ENCODE peak calls at places on chromosome 2, in nine cellular contexts. U, E, H, C, R, K, Y, Q and J are unnamed samples.

GRCh38 chr2:182652326-182652725 is 63.7 kb upstream of the DNAJC10 start:
- DNase-seq in Q (no peak), H (no peak), E (no peak), R (no peak), K (no peak), U (peak; percentile 55), C (peak; percentile 0), Y (no peak), J (no peak)

GRCh38 chr2:57542081-57542480 is 504.5 kb upstream of the VRK2 start:
- DNase-seq in C (no peak), H (no peak), Y (no peak), K (no peak), R (no peak), U (no peak), E (no peak), Q (no peak), J (no peak)

GRCh38 chr2:121359937-121360565 is 75.0 kb upstream of the TFCP2L1 start:
- DNase-seq in E (peak; percentile 49), U (no peak), Y (no peak), H (peak; percentile 4), R (no peak), C (no peak), K (no peak), Q (no peak), J (no peak)

GRCh38 chr2:162106146-162106551 is 32.1 kb upstream of the DPP4 start:
- DNase-seq in E (no peak), C (no peak), U (no peak), K (no peak), Y (no peak), H (no peak), R (no peak), Q (no peak), J (no peak)

GRCh38 chr2:207831569-207832248 is 62.0 kb upstream of the FZD5 start:
- DNase-seq in U (no peak), H (no peak), C (no peak), Q (no peak), Y (no peak), R (no peak), E (no peak), K (no peak), J (no peak)

GRCh38 chr2:183927367-183928355 is 670.7 kb upstream of the ZNF804A start:
- DNase-seq in C (no peak), K (no peak), Q (no peak), E (no peak), R (peak; percentile 39), H (no peak), U (peak; percentile 70), Y (no peak), J (no peak)

GRCh38 chr2:101500860-101501259 is 25.9 kb upstream of the RFX8 start:
- DNase-seq in Y (no peak), Q (no peak), H (no peak), K (no peak), R (no peak), E (no peak), C (no peak), U (peak; percentile 40), J (no peak)

GRCh38 chr2:186882511-186883071 is 33.6 kb upstream of the ZSWIM2 start:
- DNase-seq in Y (no peak), R (no peak), E (no peak), H (peak; percentile 82), U (no peak), K (no peak), Q (peak; percentile 19), C (no peak), J (no peak)

GRCh38 chr2:53268086-53268485 is 499.5 kb upstream of the CHAC2 start:
- DNase-seq in R (no peak), K (no peak), E (no peak), U (peak; percentile 10), Q (no peak), Y (no peak), C (no peak), H (no peak), J (no peak)

GRCh38 chr2:12440731-12441130 is 276.0 kb upstream of the TRIB2 start:
- DNase-seq in H (no peak), Y (no peak), C (no peak), U (no peak), E (no peak), R (no peak), K (no peak), Q (no peak), J (no peak)

GRCh38 chr2:174328309-174329156 is 6.2 kb upstream of the SP9 start:
- DNase-seq in Y (no peak), E (no peak), R (no peak), U (no peak), K (no peak), Q (no peak), H (no peak), C (no peak), J (no peak)

GRCh38 chr2:200042944-200043343 is 87.6 kb downstream of the MAIP1 start:
- DNase-seq in U (peak; percentile 44), E (no peak), Y (no peak), K (no peak), R (no peak), H (no peak), C (no peak), Q (no peak), J (no peak)

GRCh38 chr2:109727929-109728447 is 66.1 kb upstream of the RGPD5 start:
- DNase-seq in E (no peak), Q (no peak), U (no peak), H (no peak), K (no peak), Y (peak; percentile 13), R (no peak), C (no peak), J (no peak)

GRCh38 chr2:224909885-224910517 is 132.3 kb downstream of the DOCK10 start:
- DNase-seq in E (no peak), K (no peak), H (peak; percentile 49), Q (no peak), Y (peak; percentile 68), C (no peak), R (no peak), U (peak; percentile 21), J (no peak)

GRCh38 chr2:73111300-73112025 is 1.3 kb downstream of the RAB11FIP5 start:
- DNase-seq in H (peak; percentile 77), E (peak; percentile 23), U (peak; percentile 74), K (no peak), R (peak; percentile 81), Q (no peak), Y (peak; percentile 70), C (no peak), J (peak; percentile 80)

GRCh38 chr2:166364476-166365161 is 11.1 kb downstream of the SCN9A start:
- DNase-seq in Y (no peak), U (no peak), H (no peak), Q (no peak), C (no peak), K (no peak), E (no peak), R (no peak), J (no peak)

GRCh38 chr2:129203315-129203714 is 776.2 kb upstream of the RAB6C start:
- DNase-seq in H (no peak), Y (no peak), K (no peak), U (no peak), Q (no peak), R (no peak), C (no peak), E (no peak), J (no peak)